ENCODE peak calls at places on chromosome 15, in eight cellular contexts. B, Z, W, H, I, X, O and P are unnamed samples.

GRCh38 chr15:40855706-40856234 is 11.9 kb downstream of the SPINT1 start:
- DNase-seq in B (no peak), Z (no peak), W (no peak), H (no peak), I (no peak), X (no peak), O (no peak), P (no peak)

GRCh38 chr15:41032079-41032328 is 78.7 kb downstream of the CHAC1 start:
- DNase-seq in B (no peak), Z (no peak), W (no peak), H (no peak), I (no peak), X (no peak), O (no peak), P (no peak)

GRCh38 chr15:75648156-75649000 is 666 bp downstream of the SNX33 start:
- DNase-seq in B (no peak), Z (no peak), W (peak), H (no peak), I (no peak), X (peak), O (no peak), P (no peak)

GRCh38 chr15:51759557-51760070 is 8.2 kb downstream of the TMOD2 start:
- DNase-seq in B (no peak), Z (no peak), W (no peak), H (peak), I (no peak), X (peak), O (no peak), P (no peak)

GRCh38 chr15:28935316-28935715 is 49.5 kb downstream of the APBA2 start:
- DNase-seq in B (no peak), Z (no peak), W (no peak), H (no peak), I (no peak), X (no peak), O (no peak), P (no peak)

GRCh38 chr15:33425149-33425548 is 114.4 kb downstream of the RYR3 start:
- DNase-seq in B (no peak), Z (no peak), W (no peak), H (no peak), I (no peak), X (no peak), O (no peak), P (no peak)

GRCh38 chr15:34621675-34622074 is 38.2 kb upstream of the GOLGA8B start:
- DNase-seq in B (no peak), Z (no peak), W (no peak), H (no peak), I (peak), X (peak), O (no peak), P (no peak)

GRCh38 chr15:83843511-83843910 is 189.6 kb downstream of the ADAMTSL3 start:
- DNase-seq in B (peak), Z (no peak), W (no peak), H (no peak), I (no peak), X (no peak), O (no peak), P (no peak)

GRCh38 chr15:74725845-74726773 is 781 bp upstream of the CYP1A1 start:
- DNase-seq in B (no peak), Z (no peak), W (peak), H (no peak), I (no peak), X (no peak), O (peak), P (peak)

GRCh38 chr15:89964555-89964954 is 36.6 kb upstream of the ZNF710 start:
- DNase-seq in B (no peak), Z (no peak), W (no peak), H (no peak), I (no peak), X (no peak), O (no peak), P (no peak)

GRCh38 chr15:59017459-59017858 is 30.0 kb downstream of the RNF111 start:
- DNase-seq in B (no peak), Z (no peak), W (no peak), H (no peak), I (no peak), X (no peak), O (no peak), P (no peak)

GRCh38 chr15:75347222-75348033 is 589 bp downstream of the NEIL1 start:
- DNase-seq in B (peak), Z (no peak), W (peak), H (no peak), I (peak), X (no peak), O (peak), P (peak)

GRCh38 chr15:79779739-79780138 is 117.1 kb downstream of the MTHFS start:
- DNase-seq in B (no peak), Z (no peak), W (no peak), H (no peak), I (no peak), X (no peak), O (no peak), P (no peak)

GRCh38 chr15:22262613-22263020 is 182.3 kb downstream of the OR4M2 start:
- DNase-seq in B (no peak), Z (no peak), W (no peak), H (no peak), I (no peak), X (no peak), O (no peak), P (peak)

GRCh38 chr15:91853968-91854943 is 748 bp downstream of the SLCO3A1 start:
- DNase-seq in B (no peak), Z (no peak), W (peak), H (no peak), I (peak), X (peak), O (peak), P (no peak)

GRCh38 chr15:62940359-62940754 is 102.2 kb upstream of the TPM1 start:
- DNase-seq in B (no peak), Z (no peak), W (no peak), H (no peak), I (no peak), X (no peak), O (no peak), P (no peak)